ENCODE peak calls at places on chromosome 7, in four cellular contexts. X, T, N and Z are unnamed samples.

GRCh38 chr7:142557971-142558582 is 191.2 kb upstream of the PRSS1 start:
- DNase-seq in X (peak; percentile 76), N (no peak), T (peak; percentile 60), Z (no peak)

GRCh38 chr7:27143022-27143949 is at the start of gene HOXA5:
- DNase-seq in T (peak; percentile 48), N (no peak), X (peak; percentile 89), Z (peak; percentile 96)

GRCh38 chr7:30163231-30163894 is 28.6 kb downstream of the MTURN start:
- DNase-seq in T (no peak), N (no peak), X (no peak), Z (no peak)

GRCh38 chr7:108012499-108013430 is 9.8 kb upstream of the LAMB1 start:
- DNase-seq in X (no peak), N (no peak), T (no peak), Z (no peak)

GRCh38 chr7:106964455-106964854 is 80.0 kb upstream of the PRKAR2B start:
- DNase-seq in T (no peak), N (no peak), X (no peak), Z (no peak)

GRCh38 chr7:121276276-121276675 is 52.5 kb upstream of the WNT16 start:
- DNase-seq in N (no peak), T (no peak), X (no peak), Z (no peak)

GRCh38 chr7:3859436-3859835 is 558.4 kb downstream of the SDK1 start:
- DNase-seq in N (no peak), X (no peak), T (no peak), Z (no peak)

GRCh38 chr7:88546808-88547207 is 212.7 kb upstream of the ZNF804B start:
- DNase-seq in T (no peak), N (no peak), X (peak; percentile 48), Z (no peak)

GRCh38 chr7:130921391-130922180 is 187.6 kb upstream of the KLF14 start:
- DNase-seq in N (no peak), T (no peak), X (no peak), Z (no peak)

GRCh38 chr7:66558660-66559465 is 69.8 kb upstream of the KCTD7 start:
- DNase-seq in X (no peak), T (no peak), N (no peak), Z (no peak)

GRCh38 chr7:1742555-1743303 is 72.7 kb downstream of the ELFN1 start:
- DNase-seq in X (no peak), T (peak; percentile 67), N (no peak), Z (peak; percentile 79)

GRCh38 chr7:28956608-28957063 is 1.5 kb downstream of the TRIL start:
- DNase-seq in X (peak; percentile 88), N (no peak), T (peak; percentile 49), Z (peak; percentile 76)

GRCh38 chr7:24508301-24508700 is 65.0 kb upstream of the PALS2 start:
- DNase-seq in N (no peak), T (no peak), X (no peak), Z (no peak)

GRCh38 chr7:47198159-47198558 is 383.8 kb downstream of the TNS3 start:
- DNase-seq in X (no peak), N (no peak), T (no peak), Z (no peak)

GRCh38 chr7:6917258-6917657 is 91.2 kb upstream of the CCZ1B start:
- DNase-seq in T (no peak), N (no peak), X (no peak), Z (no peak)

GRCh38 chr7:135282621-135283295 is 49.1 kb downstream of the STRA8 start:
- DNase-seq in X (no peak), T (no peak), N (no peak), Z (peak; percentile 20)

GRCh38 chr7:124856299-124856888 is 73.2 kb downstream of the POT1 start:
- DNase-seq in N (no peak), X (no peak), T (no peak), Z (no peak)

GRCh38 chr7:93910076-93910994 is 4.0 kb downstream of the GNGT1 start:
- DNase-seq in T (no peak), N (no peak), X (no peak), Z (no peak)

GRCh38 chr7:159000859-159001435 is 143.7 kb downstream of the VIPR2 start:
- DNase-seq in N (no peak), X (no peak), T (no peak), Z (no peak)

GRCh38 chr7:127953966-127954365 is 77.3 kb downstream of the LRRC4 start:
- DNase-seq in N (no peak), X (no peak), T (no peak), Z (no peak)

GRCh38 chr7:108124820-108125219 is 5.3 kb downstream of the LAMB4 start:
- DNase-seq in X (no peak), T (no peak), N (no peak), Z (no peak)

GRCh38 chr7:16563281-16564022 is 36.8 kb downstream of the LRRC72 start:
- DNase-seq in T (no peak), X (no peak), N (no peak), Z (no peak)

GRCh38 chr7:98921608-98922372 is 43.5 kb downstream of the TRRAP start:
- DNase-seq in T (no peak), X (peak; percentile 28), N (no peak), Z (no peak)

GRCh38 chr7:69896100-69896499 is 297.8 kb downstream of the AUTS2 start:
- DNase-seq in T (no peak), X (no peak), N (no peak), Z (no peak)

GRCh38 chr7:156897673-156898072 is 4.7 kb upstream of the LMBR1 start:
- DNase-seq in T (no peak), X (no peak), N (no peak), Z (no peak)

GRCh38 chr7:123687727-123688126 is 32.1 kb downstream of the LMOD2 start:
- DNase-seq in T (no peak), X (no peak), N (no peak), Z (no peak)

GRCh38 chr7:22885824-22886255 is 63.2 kb upstream of the TOMM7 start:
- DNase-seq in N (no peak), X (no peak), T (peak; percentile 53), Z (no peak)

GRCh38 chr7:137930616-137931015 is 71.3 kb downstream of the CREB3L2 start:
- DNase-seq in N (no peak), T (no peak), X (no peak), Z (no peak)

GRCh38 chr7:32163911-32164310 is 93.7 kb upstream of the PDE1C start:
- DNase-seq in N (no peak), X (no peak), T (no peak), Z (no peak)

GRCh38 chr7:6385110-6385792 is 62.5 kb downstream of the DAGLB start:
- DNase-seq in N (no peak), T (no peak), X (no peak), Z (no peak)

GRCh38 chr7:55964802-55965470 is 551 bp downstream of the NIPSNAP2 start:
- DNase-seq in T (peak; percentile 65), X (peak; percentile 68), N (peak; percentile 63), Z (peak; percentile 62)

DNA sequence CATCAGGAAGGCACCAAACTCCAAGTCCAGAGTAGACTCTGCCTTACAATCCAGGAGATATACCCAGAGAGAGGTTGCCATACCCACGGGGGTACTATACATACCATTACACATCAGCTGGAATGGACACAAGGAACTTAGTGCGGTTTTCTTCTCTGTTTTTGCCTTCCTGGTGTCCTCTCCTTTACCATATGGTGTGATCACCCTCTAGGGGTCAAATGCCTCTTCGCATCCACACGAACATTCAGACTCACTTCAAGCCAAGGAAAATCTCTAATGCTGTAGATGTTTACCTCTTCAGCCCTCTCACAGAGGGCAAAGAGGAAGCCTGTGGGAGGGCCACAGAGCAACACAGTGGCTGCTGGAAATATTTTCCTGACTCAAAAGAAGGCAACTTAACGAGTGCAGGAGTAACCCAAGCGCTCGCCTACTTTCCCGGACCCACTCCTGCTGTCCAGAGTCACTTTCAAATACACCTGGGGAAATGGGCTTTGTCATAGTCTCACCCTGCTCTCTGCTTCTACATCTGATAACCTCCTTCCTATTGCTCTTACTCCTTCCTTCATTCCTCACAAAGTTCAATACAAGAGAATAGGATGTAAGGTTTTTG is 220.7 kb downstream of the C7orf25 start:
- DNase-seq in T (no peak), X (peak; percentile 32), N (no peak), Z (no peak)
- TF ChIP-seq CTCF in T (no peak), X (peak; percentile 38), N (no peak), Z (peak; percentile 64)

GRCh38 chr7:43211276-43211675 is 98.8 kb downstream of the HECW1 start:
- DNase-seq in N (no peak), X (no peak), T (no peak), Z (no peak)
- TF ChIP-seq CTCF in N (no peak), X (no peak), T (no peak), Z (no peak)

GRCh38 chr7:95843286-95843685 is 70.9 kb downstream of the DYNC1I1 start:
- DNase-seq in N (no peak), T (no peak), X (no peak), Z (no peak)
- TF ChIP-seq CTCF in N (no peak), T (no peak), X (no peak), Z (no peak)

GRCh38 chr7:104983620-104984539 is 30.1 kb upstream of the KMT2E start:
- DNase-seq in X (peak; percentile 83), T (peak; percentile 88), N (peak; percentile 80), Z (peak; percentile 79)
- TF ChIP-seq CTCF in X (peak; percentile 11), T (peak; percentile 51), N (no peak), Z (no peak)

GRCh38 chr7:44348300-44348699 is 22.9 kb upstream of the CAMK2B start:
- DNase-seq in T (no peak), X (peak; percentile 66), N (no peak), Z (no peak)
- TF ChIP-seq CTCF in T (no peak), X (peak; percentile 40), N (no peak), Z (no peak)